ENCODE peak calls at places on chromosomes 4 and X, in five cellular contexts. K is tibial artery, W is Panc1, U is left lung, X is mesothelial cell of epicardium. H is an unnamed sample.

GRCh38 chr4:15066140-15066539 is 63.9 kb downstream of the CPEB2 start:
- DNase-seq in W (no peak), X (no peak), K (no peak), U (no peak), H (no peak)

GRCh38 chr4:20248155-20248558 is 3.5 kb upstream of the SLIT2 start:
- DNase-seq in K (no peak), W (no peak), U (no peak), X (no peak), H (no peak)

GRCh38 chr4:138414202-138414601 is 172.1 kb upstream of the SLC7A11 start:
- DNase-seq in U (no peak), X (no peak), K (no peak), W (no peak), H (no peak)

GRCh38 chr4:39045791-39046221 is 13.6 kb upstream of the TMEM156 start:
- DNase-seq in U (no peak), K (no peak), W (no peak), X (no peak), H (no peak)

GRCh38 chr4:185700048-185700447 is 111.9 kb downstream of the SORBS2 start:
- DNase-seq in K (no peak), X (no peak), W (no peak), U (no peak), H (no peak)

GRCh38 chrX:38437093-38437492 is 84.7 kb downstream of the OTC start:
- DNase-seq in W (no peak), U (no peak), X (no peak), K (no peak), H (no peak)

GRCh38 chr4:124279741-124280140 is 432.8 kb downstream of the ANKRD50 start:
- DNase-seq in U (no peak), K (no peak), W (no peak), X (no peak), H (no peak)

GRCh38 chrX:93346309-93346708 is 327.1 kb downstream of the NAP1L3 start:
- DNase-seq in K (no peak), U (no peak), W (no peak), X (no peak), H (no peak)

GRCh38 chrX:119041175-119041574 is 31.6 kb upstream of the CT47C1 start:
- DNase-seq in U (peak), K (peak), W (peak), X (no peak), H (no peak)

GRCh38 chr4:112753333-112753732 is 116.4 kb downstream of the LARP7 start:
- DNase-seq in U (no peak), X (no peak), W (no peak), K (no peak), H (no peak)

GRCh38 chr4:56181140-56181950 is 205.9 kb downstream of the AASDH start:
- DNase-seq in U (no peak), K (no peak), W (no peak), X (no peak), H (no peak)

GRCh38 chr4:37762294-37763163 is 64.0 kb upstream of the PGM2 start:
- DNase-seq in U (no peak), K (no peak), X (no peak), W (no peak), H (no peak)

GRCh38 chr4:176775326-176775725 is 17.4 kb downstream of the VEGFC start:
- DNase-seq in K (no peak), X (no peak), U (no peak), W (no peak), H (no peak)

GRCh38 chr4:124445071-124445470 is 267.5 kb downstream of the ANKRD50 start:
- DNase-seq in K (no peak), X (no peak), U (no peak), W (no peak), H (no peak)

GRCh38 chr4:22237155-22237751 is 278.6 kb downstream of the ADGRA3 start:
- DNase-seq in X (no peak), W (no peak), U (no peak), K (no peak), H (no peak)

GRCh38 chrX:94600077-94600476 is 926.1 kb downstream of the FAM133A start:
- DNase-seq in W (no peak), K (no peak), U (no peak), X (no peak), H (no peak)

GRCh38 chr4:54643172-54643571 is 14.6 kb upstream of the KIT start:
- DNase-seq in K (no peak), U (no peak), W (no peak), X (no peak), H (no peak)

GRCh38 chrX:151634937-151635336 is 60.3 kb upstream of the PRRG3 start:
- DNase-seq in X (no peak), K (no peak), U (no peak), W (no peak), H (no peak)

GRCh38 chrX:148700021-148700420 is 199.6 kb downstream of the AFF2 start:
- DNase-seq in X (no peak), U (no peak), W (no peak), K (no peak), H (no peak)

GRCh38 chr4:101232074-101232776 is 115.1 kb downstream of the PPP3CA start:
- DNase-seq in K (peak), X (no peak), U (no peak), W (no peak), H (peak)

GRCh38 chrX:101787934-101788333 is 128.3 kb upstream of the ARMCX2 start:
- DNase-seq in K (no peak), X (no peak), U (no peak), W (no peak), H (no peak)

GRCh38 chr4:1246901-1247810 is 1.8 kb downstream of the CTBP1 start:
- DNase-seq in X (no peak), U (peak), K (peak), W (no peak), H (peak)

GRCh38 chr4:94559351-94559806 is 107.6 kb downstream of the PDLIM5 start:
- DNase-seq in K (no peak), U (no peak), W (no peak), X (no peak), H (no peak)

GRCh38 chr4:21768349-21769310 is 179.9 kb downstream of the KCNIP4 start:
- DNase-seq in U (no peak), K (no peak), W (peak), X (no peak), H (no peak)

GRCh38 chr4:139689093-139689722 is 23.6 kb downstream of the MGST2 start:
- DNase-seq in K (no peak), X (no peak), W (no peak), U (no peak), H (no peak)

GRCh38 chr4:54998991-54999390 is 126.4 kb downstream of the KDR start:
- DNase-seq in X (no peak), W (no peak), U (no peak), K (no peak), H (no peak)

GRCh38 chrX:15758140-15758539 is 20.1 kb downstream of the CA5B start:
- DNase-seq in W (no peak), K (no peak), U (no peak), X (no peak), H (no peak)

GRCh38 chrX:8349816-8350544 is 114.7 kb upstream of the VCX3B start:
- DNase-seq in X (no peak), K (no peak), U (no peak), W (no peak), H (no peak)

GRCh38 chrX:23376581-23376980 is 41.9 kb downstream of the PTCHD1 start:
- DNase-seq in X (no peak), K (no peak), W (no peak), U (no peak), H (no peak)

GRCh38 chr4:4776335-4776734 is 83.1 kb upstream of the MSX1 start:
- DNase-seq in X (no peak), K (no peak), W (no peak), U (no peak), H (no peak)

GRCh38 chrX:11579856-11580595 is 85.7 kb downstream of the ARHGAP6 start:
- DNase-seq in U (no peak), W (no peak), X (no peak), K (no peak), H (no peak)

GRCh38 chr4:110518889-110519490 is 43.0 kb downstream of the ENPEP start:
- DNase-seq in X (no peak), K (no peak), U (no peak), W (no peak), H (no peak)
- TF ChIP-seq CTCF in X (peak), K (peak), U (peak), W (peak), H (peak)

GRCh38 chrX:131821945-131822622 is 201.0 kb upstream of the STK26 start:
- DNase-seq in W (no peak), K (no peak), X (no peak), U (peak), H (no peak)
- TF ChIP-seq CTCF in W (no peak), K (no peak), X (no peak), U (peak), H (no peak)

GRCh38 chrX:72001906-72002305 is 91.3 kb downstream of the NHSL2 start:
- DNase-seq in X (no peak), K (no peak), U (no peak), W (no peak), H (peak)

GRCh38 chrX:72005046-72005445 is 94.4 kb downstream of the NHSL2 start:
- DNase-seq in X (no peak), U (no peak), W (no peak), K (no peak), H (peak)

GRCh38 chrX:72006461-72006860 is 95.8 kb downstream of the NHSL2 start:
- DNase-seq in W (no peak), X (no peak), U (no peak), K (no peak), H (peak)

GRCh38 chrX:72002886-72003285 is 92.2 kb downstream of the NHSL2 start:
- DNase-seq in K (no peak), X (no peak), W (no peak), U (no peak), H (peak)

GRCh38 chrX:72003811-72004750 is 93.4 kb downstream of the NHSL2 start:
- DNase-seq in X (no peak), U (no peak), K (peak), W (no peak), H (peak)
- TF ChIP-seq CTCF in X (no peak), U (no peak), K (no peak), W (peak), H (peak)

DNA sequence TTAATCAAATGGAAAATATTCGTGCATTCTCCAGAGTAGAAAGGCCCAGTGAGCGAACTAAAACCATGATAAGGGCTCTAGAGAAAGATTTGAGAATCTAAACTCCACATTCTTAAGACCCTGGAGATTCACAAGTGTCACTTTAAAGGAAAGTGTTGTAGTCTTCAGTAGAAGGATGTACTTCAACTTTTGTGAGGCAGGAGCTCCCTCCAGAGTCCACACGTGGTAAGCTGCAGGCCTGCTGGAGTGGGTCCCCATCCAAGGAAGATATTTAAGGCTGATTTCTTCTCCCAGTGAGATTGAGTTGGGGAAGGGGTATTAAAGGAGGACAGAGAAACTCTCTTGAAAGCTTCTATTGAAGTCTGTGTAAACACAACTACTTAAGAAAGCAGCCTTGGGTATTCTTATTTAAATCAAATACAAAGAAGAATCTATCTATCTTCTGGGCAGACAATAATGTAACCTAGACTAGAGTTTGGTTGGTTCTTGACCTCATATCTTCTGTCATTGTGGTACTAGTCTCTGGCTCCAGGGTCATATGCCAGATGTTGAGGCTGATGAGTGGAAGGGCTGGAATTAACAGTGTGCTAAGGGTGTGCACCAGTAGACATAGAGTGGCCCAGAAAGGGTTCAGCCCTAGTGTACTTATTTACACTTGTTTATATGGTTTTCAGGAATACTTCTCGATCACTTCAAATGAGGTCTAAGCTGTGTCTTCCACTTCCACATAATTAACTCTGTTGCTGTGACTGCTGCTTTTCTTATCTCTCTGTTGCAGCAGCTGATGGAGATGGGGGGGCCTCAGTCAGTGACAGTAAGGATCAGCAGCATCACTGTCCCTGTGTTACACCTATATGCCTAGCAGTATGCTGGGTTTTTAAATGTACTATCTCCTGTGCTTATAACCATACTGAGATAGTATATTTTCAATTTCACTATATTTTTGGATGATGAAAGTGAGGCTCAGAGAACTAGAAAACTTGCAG is 76.1 kb downstream of the HMGB2 start:
- DNase-seq in W (peak), X (no peak), U (peak), K (peak), H (peak)
- TF ChIP-seq CTCF in W (peak), X (no peak), U (peak), K (peak), H (peak)

GRCh38 chr4:25965629-25966028 is 51.6 kb downstream of the SMIM20 start:
- DNase-seq in X (no peak), U (no peak), W (no peak), K (no peak), H (no peak)
- TF ChIP-seq CTCF in X (no peak), U (no peak), W (no peak), K (no peak), H (no peak)

GRCh38 chrX:68982476-68982875 is 153.7 kb downstream of the EFNB1 start:
- DNase-seq in U (no peak), X (no peak), W (no peak), K (no peak), H (no peak)
- TF ChIP-seq CTCF in U (no peak), X (no peak), W (no peak), K (no peak), H (no peak)

DNA sequence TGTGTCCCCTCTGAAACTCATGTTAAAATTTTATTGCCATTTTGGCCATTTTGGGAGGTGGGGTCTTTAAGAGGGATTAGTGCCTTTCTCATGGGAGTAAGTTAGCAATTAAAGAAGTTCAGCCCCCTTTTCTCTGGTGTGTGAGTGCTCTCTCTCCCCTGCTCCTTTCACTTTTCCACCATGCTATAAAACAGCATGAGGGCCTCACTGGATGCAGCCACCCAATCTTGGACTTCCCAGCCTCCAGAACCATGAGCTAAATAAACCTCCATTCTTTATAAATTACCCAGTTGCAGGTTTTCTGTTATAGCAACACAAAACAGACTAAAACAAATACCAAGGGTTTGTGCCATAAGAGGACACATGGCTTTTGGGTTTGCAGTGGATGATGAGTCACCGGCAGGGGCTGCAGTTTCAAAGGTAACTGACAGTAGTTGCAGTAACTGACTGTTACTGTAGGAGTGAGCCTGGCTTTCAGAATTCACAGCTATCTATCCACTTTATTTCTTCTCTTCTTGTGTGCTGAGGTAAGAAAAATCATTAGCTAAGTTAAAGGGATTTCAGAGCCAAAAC is 121.5 kb downstream of the PPEF1 start:
- DNase-seq in K (no peak), X (no peak), W (no peak), U (no peak), H (no peak)
- TF ChIP-seq CTCF in K (no peak), X (no peak), W (no peak), U (no peak), H (no peak)

DNA sequence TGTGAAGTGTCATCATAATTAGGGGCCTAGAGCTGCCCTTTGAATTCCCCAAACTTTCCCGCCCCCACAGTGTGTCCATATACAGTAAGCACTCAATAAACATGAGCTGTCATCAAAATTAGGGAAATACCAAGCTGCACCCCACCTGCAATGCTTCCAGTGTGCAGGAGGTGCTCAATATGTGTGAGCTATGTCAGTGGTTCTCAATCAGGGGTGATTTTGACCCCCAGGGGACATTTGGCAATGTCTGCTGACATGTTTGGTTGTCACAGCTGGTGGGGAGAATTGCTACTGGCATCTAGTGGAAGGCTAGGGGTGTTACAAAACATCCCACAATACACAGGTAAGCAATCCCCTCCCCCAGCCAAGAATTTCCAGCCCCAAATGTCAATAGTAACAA is 750 bp downstream of the CFP start:
- DNase-seq in X (no peak), W (no peak), K (no peak), U (no peak), H (no peak)
- TF ChIP-seq CTCF in X (no peak), W (no peak), K (no peak), U (no peak), H (no peak)

GRCh38 chr4:102610007-102610406 is 108.8 kb downstream of the NFKB1 start:
- DNase-seq in K (no peak), W (no peak), U (no peak), X (no peak), H (no peak)
- TF ChIP-seq CTCF in K (no peak), W (peak), U (no peak), X (no peak), H (peak)